ENCODE peak calls at places on chromosomes 16 and 17, in ten cellular contexts. One of them, this sample, is unnamed.

GRCh38 chr17:41666336-41666680 is 22.4 kb upstream of the EIF1 start:
- DNase-seq in K562: no peak
- DNase-seq in prostate gland: no peak
- DNase-seq in breast epithelium: peak; percentile 51
- DNase-seq in neural progenitor cell: peak; percentile 41
- DNase-seq in NB4: peak; percentile 36
- DNase-seq in endothelial cell of umbilical vein: peak; percentile 71
- DNase-seq in GM20000: peak; percentile 58
- DNase-seq in tibial nerve: no peak
- DNase-seq in mucosa of descending colon: no peak
- DNase-seq in this sample: peak; percentile 68

GRCh38 chr17:81667754-81668153 is 1.2 kb downstream of the CCDC137 start:
- DNase-seq in mucosa of descending colon: no peak
- DNase-seq in endothelial cell of umbilical vein: no peak
- DNase-seq in breast epithelium: no peak
- DNase-seq in neural progenitor cell: peak; percentile 48
- DNase-seq in tibial nerve: no peak
- DNase-seq in GM20000: no peak
- DNase-seq in NB4: peak; percentile 62
- DNase-seq in K562: peak; percentile 37
- DNase-seq in prostate gland: peak; percentile 72
- DNase-seq in this sample: no peak

GRCh38 chr17:76528156-76528527 is 9.4 kb downstream of the CYGB start:
- DNase-seq in mucosa of descending colon: no peak
- DNase-seq in prostate gland: no peak
- DNase-seq in K562: no peak
- DNase-seq in NB4: peak; percentile 75
- DNase-seq in GM20000: no peak
- DNase-seq in neural progenitor cell: no peak
- DNase-seq in endothelial cell of umbilical vein: no peak
- DNase-seq in tibial nerve: no peak
- DNase-seq in breast epithelium: no peak
- DNase-seq in this sample: peak; percentile 61

GRCh38 chr17:82698974-82699442 is 510 bp upstream of the RAB40B start:
- DNase-seq in GM20000: no peak
- DNase-seq in prostate gland: no peak
- DNase-seq in breast epithelium: no peak
- DNase-seq in neural progenitor cell: no peak
- DNase-seq in NB4: peak; percentile 31
- DNase-seq in mucosa of descending colon: no peak
- DNase-seq in endothelial cell of umbilical vein: no peak
- DNase-seq in K562: no peak
- DNase-seq in tibial nerve: no peak
- DNase-seq in this sample: no peak

GRCh38 chr17:28982191-28982793 is 23.5 kb downstream of the SEZ6 start:
- DNase-seq in prostate gland: peak; percentile 19
- DNase-seq in neural progenitor cell: no peak
- DNase-seq in breast epithelium: peak; percentile 28
- DNase-seq in tibial nerve: no peak
- DNase-seq in K562: no peak
- DNase-seq in endothelial cell of umbilical vein: peak; percentile 75
- DNase-seq in GM20000: peak; percentile 73
- DNase-seq in mucosa of descending colon: peak; percentile 35
- DNase-seq in NB4: peak; percentile 91
- DNase-seq in this sample: peak; percentile 77

GRCh38 chr16:8678068-8678927 is 3.9 kb downstream of the ABAT start:
- DNase-seq in neural progenitor cell: no peak
- DNase-seq in GM20000: no peak
- DNase-seq in NB4: no peak
- DNase-seq in K562: no peak
- DNase-seq in tibial nerve: no peak
- DNase-seq in endothelial cell of umbilical vein: no peak
- DNase-seq in breast epithelium: no peak
- DNase-seq in mucosa of descending colon: no peak
- DNase-seq in prostate gland: no peak
- DNase-seq in this sample: no peak

GRCh38 chr17:42541041-42541833 is 5.2 kb downstream of the NAGLU start:
- DNase-seq in NB4: no peak
- DNase-seq in neural progenitor cell: no peak
- DNase-seq in K562: no peak
- DNase-seq in mucosa of descending colon: peak; percentile 62
- DNase-seq in tibial nerve: no peak
- DNase-seq in endothelial cell of umbilical vein: no peak
- DNase-seq in breast epithelium: no peak
- DNase-seq in prostate gland: no peak
- DNase-seq in GM20000: no peak
- DNase-seq in this sample: no peak

GRCh38 chr17:63425478-63425877 is 20.6 kb downstream of the CYB561 start:
- DNase-seq in breast epithelium: peak; percentile 76
- DNase-seq in tibial nerve: peak; percentile 67
- DNase-seq in endothelial cell of umbilical vein: peak; percentile 87
- DNase-seq in prostate gland: peak; percentile 82
- DNase-seq in NB4: peak; percentile 86
- DNase-seq in GM20000: peak; percentile 78
- DNase-seq in neural progenitor cell: peak; percentile 90
- DNase-seq in mucosa of descending colon: peak; percentile 86
- DNase-seq in K562: peak; percentile 80
- DNase-seq in this sample: peak; percentile 83

GRCh38 chr16:70754371-70754770 is 46.6 kb downstream of the VAC14 start:
- DNase-seq in neural progenitor cell: no peak
- DNase-seq in NB4: no peak
- DNase-seq in GM20000: no peak
- DNase-seq in prostate gland: no peak
- DNase-seq in breast epithelium: no peak
- DNase-seq in mucosa of descending colon: no peak
- DNase-seq in endothelial cell of umbilical vein: no peak
- DNase-seq in tibial nerve: no peak
- DNase-seq in K562: no peak
- DNase-seq in this sample: no peak

GRCh38 chr17:67386965-67387551 is 10.0 kb downstream of the PITPNC1 start:
- DNase-seq in NB4: peak; percentile 78
- DNase-seq in breast epithelium: no peak
- DNase-seq in tibial nerve: no peak
- DNase-seq in mucosa of descending colon: peak; percentile 80
- DNase-seq in K562: peak; percentile 67
- DNase-seq in endothelial cell of umbilical vein: peak; percentile 52
- DNase-seq in neural progenitor cell: peak; percentile 85
- DNase-seq in prostate gland: no peak
- DNase-seq in GM20000: peak; percentile 54
- DNase-seq in this sample: peak; percentile 57

GRCh38 chr17:65495255-65496060 is 66.0 kb downstream of the AXIN2 start:
- DNase-seq in tibial nerve: no peak
- DNase-seq in endothelial cell of umbilical vein: no peak
- DNase-seq in GM20000: no peak
- DNase-seq in prostate gland: no peak
- DNase-seq in neural progenitor cell: peak; percentile 88
- DNase-seq in mucosa of descending colon: peak; percentile 39
- DNase-seq in NB4: no peak
- DNase-seq in K562: no peak
- DNase-seq in breast epithelium: no peak
- DNase-seq in this sample: no peak

GRCh38 chr17:38748329-38749221 is at the start of gene PCGF2:
- DNase-seq in NB4: no peak
- DNase-seq in tibial nerve: peak; percentile 94
- DNase-seq in mucosa of descending colon: peak; percentile 97
- DNase-seq in K562: peak; percentile 77
- DNase-seq in neural progenitor cell: peak; percentile 97
- DNase-seq in prostate gland: peak; percentile 97
- DNase-seq in GM20000: peak; percentile 75
- DNase-seq in endothelial cell of umbilical vein: peak; percentile 83
- DNase-seq in breast epithelium: peak; percentile 87
- DNase-seq in this sample: peak; percentile 77

GRCh38 chr17:79951361-79952264 is 84.1 kb downstream of the TBC1D16 start:
- DNase-seq in breast epithelium: no peak
- DNase-seq in mucosa of descending colon: no peak
- DNase-seq in K562: no peak
- DNase-seq in neural progenitor cell: peak; percentile 72
- DNase-seq in NB4: peak; percentile 20
- DNase-seq in prostate gland: peak; percentile 78
- DNase-seq in endothelial cell of umbilical vein: no peak
- DNase-seq in tibial nerve: no peak
- DNase-seq in GM20000: no peak
- DNase-seq in this sample: no peak

GRCh38 chr17:39083270-39083669 is 68.2 kb downstream of the PLXDC1 start:
- DNase-seq in mucosa of descending colon: no peak
- DNase-seq in breast epithelium: no peak
- DNase-seq in K562: no peak
- DNase-seq in endothelial cell of umbilical vein: no peak
- DNase-seq in GM20000: no peak
- DNase-seq in tibial nerve: no peak
- DNase-seq in prostate gland: no peak
- DNase-seq in NB4: no peak
- DNase-seq in neural progenitor cell: no peak
- DNase-seq in this sample: no peak

GRCh38 chr16:72961115-72961832 is 86.7 kb downstream of the ZFHX3 start:
- DNase-seq in endothelial cell of umbilical vein: no peak
- DNase-seq in breast epithelium: no peak
- DNase-seq in NB4: peak; percentile 47
- DNase-seq in mucosa of descending colon: no peak
- DNase-seq in neural progenitor cell: no peak
- DNase-seq in K562: peak; percentile 27
- DNase-seq in prostate gland: no peak
- DNase-seq in GM20000: no peak
- DNase-seq in tibial nerve: no peak
- DNase-seq in this sample: no peak
- TF ChIP-seq CTCF in endothelial cell of umbilical vein: peak; percentile 16
- TF ChIP-seq CTCF in breast epithelium: peak; percentile 42
- TF ChIP-seq CTCF in NB4: peak; percentile 47
- TF ChIP-seq CTCF in mucosa of descending colon: no peak
- TF ChIP-seq CTCF in neural progenitor cell: peak; percentile 34
- TF ChIP-seq CTCF in K562: no peak
- TF ChIP-seq CTCF in prostate gland: peak; percentile 30
- TF ChIP-seq CTCF in GM20000: no peak
- TF ChIP-seq CTCF in tibial nerve: peak; percentile 29
- TF ChIP-seq CTCF in this sample: no peak

DNA sequence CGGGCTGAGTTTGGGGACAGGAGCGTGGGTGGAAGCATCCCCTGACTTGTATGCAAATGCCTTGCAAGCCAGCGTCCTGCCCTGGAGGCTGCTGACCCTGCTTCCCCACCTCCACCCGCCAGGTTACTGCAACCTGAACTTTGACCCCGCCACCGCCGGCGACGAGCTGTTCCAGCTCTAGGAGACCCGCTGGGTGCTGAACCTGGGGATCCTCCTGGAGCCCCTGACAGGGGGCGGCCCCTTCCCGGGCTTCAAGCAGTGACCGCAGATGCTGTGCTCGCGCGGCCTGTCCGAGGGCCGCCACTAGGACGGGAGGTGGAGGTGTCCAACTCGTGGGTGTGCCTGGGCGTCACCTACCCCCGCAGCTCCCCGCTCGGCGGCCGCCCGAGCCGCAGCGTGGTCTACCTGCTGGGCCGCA is 10.7 kb upstream of the SLC16A5 start:
- DNase-seq in GM20000: no peak
- DNase-seq in endothelial cell of umbilical vein: no peak
- DNase-seq in NB4: no peak
- DNase-seq in breast epithelium: no peak
- DNase-seq in prostate gland: no peak
- DNase-seq in tibial nerve: no peak
- DNase-seq in K562: no peak
- DNase-seq in neural progenitor cell: no peak
- DNase-seq in mucosa of descending colon: peak; percentile 67
- DNase-seq in this sample: no peak
- TF ChIP-seq CTCF in GM20000: no peak
- TF ChIP-seq CTCF in endothelial cell of umbilical vein: no peak
- TF ChIP-seq CTCF in NB4: no peak
- TF ChIP-seq CTCF in breast epithelium: no peak
- TF ChIP-seq CTCF in prostate gland: no peak
- TF ChIP-seq CTCF in tibial nerve: no peak
- TF ChIP-seq CTCF in K562: no peak
- TF ChIP-seq CTCF in neural progenitor cell: no peak
- TF ChIP-seq CTCF in mucosa of descending colon: no peak
- TF ChIP-seq CTCF in this sample: no peak

GRCh38 chr16:88558457-88559442 is 11.5 kb upstream of the ZC3H18 start:
- DNase-seq in endothelial cell of umbilical vein: peak; percentile 49
- DNase-seq in mucosa of descending colon: peak; percentile 93
- DNase-seq in K562: peak; percentile 83
- DNase-seq in GM20000: peak; percentile 60
- DNase-seq in prostate gland: peak; percentile 23
- DNase-seq in neural progenitor cell: peak; percentile 64
- DNase-seq in NB4: peak; percentile 75
- DNase-seq in tibial nerve: peak; percentile 36
- DNase-seq in breast epithelium: no peak
- DNase-seq in this sample: no peak
- TF ChIP-seq CTCF in endothelial cell of umbilical vein: peak; percentile 60
- TF ChIP-seq CTCF in mucosa of descending colon: peak; percentile 31
- TF ChIP-seq CTCF in K562: peak; percentile 87
- TF ChIP-seq CTCF in GM20000: peak; percentile 34
- TF ChIP-seq CTCF in prostate gland: peak; percentile 35
- TF ChIP-seq CTCF in neural progenitor cell: peak; percentile 47
- TF ChIP-seq CTCF in NB4: peak; percentile 51
- TF ChIP-seq CTCF in tibial nerve: peak; percentile 52
- TF ChIP-seq CTCF in breast epithelium: no peak
- TF ChIP-seq CTCF in this sample: no peak

GRCh38 chr17:33504571-33504970 is 211.5 kb upstream of the ASIC2 start:
- DNase-seq in endothelial cell of umbilical vein: no peak
- DNase-seq in mucosa of descending colon: no peak
- DNase-seq in breast epithelium: no peak
- DNase-seq in neural progenitor cell: no peak
- DNase-seq in NB4: no peak
- DNase-seq in prostate gland: no peak
- DNase-seq in GM20000: no peak
- DNase-seq in K562: no peak
- DNase-seq in tibial nerve: no peak
- DNase-seq in this sample: no peak

GRCh38 chr17:33498069-33498468 is 205.0 kb upstream of the ASIC2 start:
- DNase-seq in K562: no peak
- DNase-seq in endothelial cell of umbilical vein: no peak
- DNase-seq in tibial nerve: no peak
- DNase-seq in neural progenitor cell: no peak
- DNase-seq in breast epithelium: no peak
- DNase-seq in GM20000: no peak
- DNase-seq in prostate gland: no peak
- DNase-seq in mucosa of descending colon: no peak
- DNase-seq in NB4: no peak
- DNase-seq in this sample: no peak

GRCh38 chr17:33499025-33499424 is 205.9 kb upstream of the ASIC2 start:
- DNase-seq in endothelial cell of umbilical vein: no peak
- DNase-seq in NB4: no peak
- DNase-seq in prostate gland: no peak
- DNase-seq in K562: no peak
- DNase-seq in GM20000: no peak
- DNase-seq in breast epithelium: no peak
- DNase-seq in tibial nerve: no peak
- DNase-seq in mucosa of descending colon: no peak
- DNase-seq in neural progenitor cell: no peak
- DNase-seq in this sample: no peak

GRCh38 chr17:33500141-33500540 is 207.0 kb upstream of the ASIC2 start:
- DNase-seq in GM20000: no peak
- DNase-seq in endothelial cell of umbilical vein: no peak
- DNase-seq in mucosa of descending colon: peak; percentile 16
- DNase-seq in NB4: no peak
- DNase-seq in tibial nerve: no peak
- DNase-seq in neural progenitor cell: no peak
- DNase-seq in K562: peak; percentile 44
- DNase-seq in prostate gland: no peak
- DNase-seq in breast epithelium: no peak
- DNase-seq in this sample: no peak

DNA sequence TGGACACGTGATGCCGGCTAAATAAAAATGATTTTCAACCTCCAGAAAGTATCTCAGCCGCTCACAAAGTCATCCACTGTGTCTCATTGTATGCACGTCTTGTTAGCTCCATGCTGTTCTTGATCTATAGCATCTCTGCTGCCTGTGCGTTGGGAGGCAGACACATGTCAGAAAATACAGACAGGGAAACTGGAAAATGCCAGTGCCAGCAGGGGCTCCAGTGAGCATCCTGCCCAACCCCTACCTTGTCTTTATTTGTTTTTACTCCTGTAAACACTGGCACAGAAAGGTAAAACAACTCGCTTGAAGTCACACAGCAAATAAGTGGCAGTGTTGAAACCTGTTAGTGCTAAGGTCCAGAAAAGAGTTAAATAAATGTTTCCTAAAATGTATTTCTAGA is 208.1 kb upstream of the ASIC2 start:
- DNase-seq in mucosa of descending colon: no peak
- DNase-seq in endothelial cell of umbilical vein: no peak
- DNase-seq in NB4: no peak
- DNase-seq in GM20000: no peak
- DNase-seq in K562: no peak
- DNase-seq in breast epithelium: no peak
- DNase-seq in tibial nerve: no peak
- DNase-seq in neural progenitor cell: no peak
- DNase-seq in prostate gland: no peak
- DNase-seq in this sample: no peak
- TF ChIP-seq CTCF in mucosa of descending colon: no peak
- TF ChIP-seq CTCF in endothelial cell of umbilical vein: no peak
- TF ChIP-seq CTCF in NB4: no peak
- TF ChIP-seq CTCF in GM20000: no peak
- TF ChIP-seq CTCF in K562: no peak
- TF ChIP-seq CTCF in breast epithelium: no peak
- TF ChIP-seq CTCF in tibial nerve: no peak
- TF ChIP-seq CTCF in neural progenitor cell: peak; percentile 19
- TF ChIP-seq CTCF in prostate gland: no peak
- TF ChIP-seq CTCF in this sample: no peak

This sample was measured in GM13976.